ENCODE peak calls at places on chromosomes 3 and 15, in eight cellular contexts. D is ovary, F is thyroid gland, C is body of pancreas, V is transverse colon, A is tibial nerve, Q is endothelial cell of umbilical vein, N is stomach. Y is an unnamed sample.
A peak's percentile ranks its signal among the peaks of the same experiment; 100 is the strongest.

GRCh38 chr15:49817100-49817499 is 196.3 kb downstream of the DTWD1 start:
- DNase-seq in D (no peak), F (no peak), C (no peak), V (no peak), A (no peak), Q (no peak), N (no peak), Y (no peak)

GRCh38 chr3:42535981-42536784 is 33.7 kb downstream of the VIPR1 start:
- DNase-seq in D (no peak), F (peak; percentile 15), C (no peak), V (peak; percentile 61), A (no peak), Q (peak; percentile 16), N (peak; percentile 36), Y (no peak)

GRCh38 chr15:56931674-56932507 is 13.4 kb downstream of the TCF12 start:
- DNase-seq in D (no peak), F (no peak), C (no peak), V (no peak), A (no peak), Q (peak; percentile 50), N (no peak), Y (no peak)

GRCh38 chr15:98649621-98649995 is 1.3 kb downstream of the IGF1R start:
- DNase-seq in D (peak; percentile 33), F (peak; percentile 42), C (peak; percentile 55), V (peak; percentile 52), A (no peak), Q (peak; percentile 23), N (peak; percentile 53), Y (no peak)

GRCh38 chr3:187979543-187979942 is 174.4 kb upstream of the LPP start:
- DNase-seq in D (no peak), F (no peak), C (no peak), V (no peak), A (no peak), Q (no peak), N (no peak), Y (no peak)

GRCh38 chr15:63050737-63051700 is 8.5 kb downstream of the TPM1 start:
- DNase-seq in D (no peak), F (no peak), C (no peak), V (peak; percentile 70), A (no peak), Q (peak; percentile 90), N (no peak), Y (peak; percentile 88)

GRCh38 chr15:56838085-56838484 is 80.4 kb upstream of the TCF12 start:
- DNase-seq in D (no peak), F (no peak), C (no peak), V (no peak), A (no peak), Q (no peak), N (no peak), Y (no peak)

GRCh38 chr3:21786454-21786829 is 35.4 kb upstream of the ZNF385D start:
- DNase-seq in D (no peak), F (no peak), C (no peak), V (no peak), A (no peak), Q (no peak), N (no peak), Y (no peak)

GRCh38 chr15:89486726-89487050 is 9.7 kb downstream of the RHCG start:
- DNase-seq in D (no peak), F (peak; percentile 12), C (no peak), V (peak; percentile 43), A (no peak), Q (no peak), N (no peak), Y (no peak)

GRCh38 chr3:192444096-192444790 is 283.1 kb downstream of the FGF12 start:
- DNase-seq in D (peak; percentile 30), F (peak; percentile 55), C (peak; percentile 69), V (peak; percentile 45), A (peak; percentile 30), Q (peak; percentile 78), N (peak; percentile 67), Y (peak; percentile 53)

GRCh38 chr3:70849911-70850699 is 537.7 kb upstream of the MDFIC2 start:
- DNase-seq in D (peak; percentile 13), F (peak; percentile 18), C (no peak), V (no peak), A (no peak), Q (peak; percentile 94), N (no peak), Y (peak; percentile 93)

GRCh38 chr3:61936344-61936937 is 375.1 kb downstream of the PTPRG start:
- DNase-seq in D (no peak), F (no peak), C (no peak), V (peak; percentile 13), A (no peak), Q (peak; percentile 39), N (no peak), Y (peak; percentile 15)

GRCh38 chr15:85289677-85290365 is 90.6 kb upstream of the AKAP13 start:
- DNase-seq in D (no peak), F (peak; percentile 80), C (peak; percentile 66), V (peak; percentile 40), A (no peak), Q (peak; percentile 46), N (peak; percentile 81), Y (peak; percentile 31)

GRCh38 chr3:133962879-133963278 is 66.8 kb downstream of the SLCO2A1 start:
- DNase-seq in D (no peak), F (no peak), C (no peak), V (no peak), A (no peak), Q (no peak), N (no peak), Y (peak; percentile 79)

GRCh38 chr3:170953736-170954135 is 45.3 kb upstream of the EIF5A2 start:
- DNase-seq in D (no peak), F (no peak), C (no peak), V (no peak), A (no peak), Q (no peak), N (no peak), Y (no peak)

GRCh38 chr3:126033765-126034164 is 50.2 kb downstream of the SLC41A3 start:
- DNase-seq in D (no peak), F (no peak), C (no peak), V (no peak), A (no peak), Q (no peak), N (peak; percentile 10), Y (no peak)

GRCh38 chr3:3799173-3800075 is at the start of gene LRRN1:
- DNase-seq in D (peak; percentile 83), F (peak; percentile 90), C (peak; percentile 65), V (peak; percentile 48), A (no peak), Q (no peak), N (peak; percentile 76), Y (no peak)

GRCh38 chr15:99651023-99651807 is 82.0 kb downstream of the LYSMD4 start:
- DNase-seq in D (no peak), F (no peak), C (no peak), V (no peak), A (no peak), Q (no peak), N (no peak), Y (peak; percentile 74)

GRCh38 chr3:114362815-114363214 is 69.0 kb downstream of the TIGIT start:
- DNase-seq in D (no peak), F (no peak), C (no peak), V (no peak), A (no peak), Q (peak; percentile 29), N (no peak), Y (peak; percentile 48)

GRCh38 chr15:83956887-83957286 is 278.7 kb upstream of the GOLGA6L4 start:
- DNase-seq in D (no peak), F (no peak), C (no peak), V (no peak), A (no peak), Q (no peak), N (no peak), Y (no peak)
- H3K27ac ChIP-seq in D (no peak overlapping the region), F (no peak overlapping the region), C (no peak overlapping the region), V (no peak overlapping the region), A (no peak overlapping the region), Q (no peak overlapping the region), N (no peak overlapping the region), Y (no peak overlapping the region)

GRCh38 chr15:40762919-40763800 is 708 bp upstream of the GCHFR start:
- DNase-seq in D (peak; percentile 79), F (peak; percentile 85), C (peak; percentile 83), V (peak; percentile 85), A (peak; percentile 48), Q (peak; percentile 63), N (peak; percentile 80), Y (peak; percentile 11)

GRCh38 chr15:40764766-40765136 is 883 bp downstream of the GCHFR start:
- DNase-seq in D (no peak), F (no peak), C (no peak), V (no peak), A (no peak), Q (no peak), N (no peak), Y (no peak)

GRCh38 chr15:40766906-40767837 is 2.6 kb upstream of the C15orf62 start:
- DNase-seq in D (no peak), F (no peak), C (no peak), V (no peak), A (no peak), Q (no peak), N (no peak), Y (peak; percentile 50)

GRCh38 chr15:40766194-40766830 is 2.4 kb downstream of the GCHFR start:
- DNase-seq in D (no peak), F (no peak), C (no peak), V (no peak), A (no peak), Q (no peak), N (no peak), Y (peak; percentile 28)

GRCh38 chr15:40763801-40764765 is at the start of gene GCHFR:
- DNase-seq in D (peak; percentile 86), F (peak; percentile 86), C (peak; percentile 77), V (peak; percentile 90), A (peak; percentile 56), Q (peak; percentile 73), N (peak; percentile 81), Y (peak; percentile 47)
- TF ChIP-seq POLR2A in D (peak; percentile 38), F (peak; percentile 67), C (peak; percentile 62), V (peak; percentile 71), A (peak; percentile 43), Q (no peak), N (no peak), Y (no peak)

GRCh38 chr3:152921351-152921750 is 86.4 kb downstream of the P2RY1 start:
- DNase-seq in D (no peak), F (no peak), C (no peak), V (no peak), A (no peak), Q (no peak), N (no peak), Y (no peak)
- H3K27ac ChIP-seq in D (no peak overlapping the region), F (no peak overlapping the region), C (no peak overlapping the region), V (no peak overlapping the region), A (no peak overlapping the region), Q (no peak overlapping the region), N (no peak overlapping the region), Y (no peak overlapping the region)

DNA sequence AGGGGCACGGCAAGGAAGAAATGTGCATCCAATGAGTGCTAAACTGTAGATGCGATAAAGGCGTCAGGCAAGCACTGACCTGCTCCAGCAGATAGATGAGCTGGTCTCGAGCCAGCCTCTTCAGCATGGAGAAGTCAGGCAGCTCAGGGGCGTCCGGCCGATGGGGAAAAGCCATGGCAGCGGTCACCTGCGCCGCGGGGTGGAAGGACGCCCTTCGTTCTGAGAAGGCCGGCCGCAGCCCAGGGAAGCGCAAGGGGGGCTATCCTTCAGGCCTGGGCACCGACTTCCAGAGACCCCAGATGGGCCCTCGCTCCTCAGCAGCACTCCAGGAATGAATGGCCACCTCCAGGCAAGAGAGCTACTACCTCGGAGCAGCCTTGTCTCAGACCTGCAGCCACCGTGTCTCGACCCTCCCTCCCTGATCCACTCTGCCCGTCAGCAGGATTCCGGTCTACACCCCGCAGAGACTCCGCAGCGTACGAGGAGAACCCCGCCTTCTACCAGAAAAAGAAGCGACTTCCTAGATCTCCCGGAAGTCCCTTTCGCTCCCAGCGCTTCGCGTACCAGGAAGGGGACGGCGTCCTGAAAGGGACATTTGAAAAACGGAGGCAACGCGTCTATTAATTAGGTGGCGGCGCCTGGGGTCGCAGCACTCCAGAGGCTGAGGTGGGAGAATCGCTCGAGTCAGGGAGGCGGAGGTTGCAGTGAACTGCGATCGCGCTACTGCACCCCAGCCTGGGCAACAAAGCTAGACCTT is at the start of gene VPS33B:
- DNase-seq in D (peak; percentile 75), F (peak; percentile 78), C (peak; percentile 77), V (peak; percentile 90), A (peak; percentile 62), Q (peak; percentile 85), N (peak; percentile 85), Y (peak; percentile 80)
- TF ChIP-seq POLR2A in D (peak; percentile 43), F (peak; percentile 36), C (peak; percentile 62), V (peak; percentile 53), A (peak; percentile 15), Q (peak; percentile 52), N (no peak), Y (peak; percentile 30)